ENCODE peak calls at places on chromosomes 12 and 14, in five cellular contexts. D, W, S, R and A are unnamed samples.

GRCh38 chr12:72133497-72134055 is 138.6 kb upstream of the TRHDE start:
- DNase-seq in D (no peak), W (no peak), S (no peak), R (no peak), A (no peak)

GRCh38 chr14:50892255-50892654 is 20.4 kb downstream of the ABHD12B start:
- DNase-seq in D (no peak), W (no peak), S (no peak), R (no peak), A (no peak)

GRCh38 chr12:92028039-92028709 is 117.5 kb downstream of the BTG1 start:
- DNase-seq in D (no peak), W (no peak), S (no peak), R (no peak), A (peak; percentile 21)

GRCh38 chr12:93751864-93752610 is 74.9 kb downstream of the CRADD start:
- DNase-seq in D (no peak), W (no peak), S (no peak), R (no peak), A (peak; percentile 78)

GRCh38 chr12:125633686-125634085 is 568.5 kb downstream of the AACS start:
- DNase-seq in D (no peak), W (peak; percentile 84), S (no peak), R (no peak), A (no peak)

GRCh38 chr14:32434880-32435279 is 105.8 kb downstream of the AKAP6 start:
- DNase-seq in D (no peak), W (no peak), S (no peak), R (no peak), A (no peak)

GRCh38 chr14:39665084-39665483 is 232.9 kb upstream of the FBXO33 start:
- DNase-seq in D (no peak), W (no peak), S (no peak), R (no peak), A (no peak)

GRCh38 chr12:51051787-51052186 is 3.7 kb downstream of the LETMD1 start:
- DNase-seq in D (no peak), W (no peak), S (no peak), R (no peak), A (no peak)

GRCh38 chr14:100654814-100655795 is 67.9 kb upstream of the BEGAIN start:
- DNase-seq in D (peak; percentile 65), W (peak; percentile 68), S (no peak), R (peak; percentile 90), A (no peak)

GRCh38 chr14:90491221-90491867 is 94.5 kb downstream of the CALM1 start:
- DNase-seq in D (peak; percentile 46), W (peak; percentile 51), S (no peak), R (no peak), A (peak; percentile 44)

GRCh38 chr12:109947511-109947910 is 47.4 kb downstream of the TCHP start:
- DNase-seq in D (no peak), W (no peak), S (no peak), R (no peak), A (peak; percentile 86)

GRCh38 chr12:69936214-69936731 is 111.2 kb downstream of the MYRFL start:
- DNase-seq in D (no peak), W (no peak), S (no peak), R (no peak), A (no peak)

GRCh38 chr12:575948-576612 is 87.2 kb downstream of the NINJ2 start:
- DNase-seq in D (peak; percentile 78), W (peak; percentile 84), S (peak; percentile 47), R (peak; percentile 84), A (peak; percentile 51)

GRCh38 chr12:116694653-116695463 is 43.0 kb downstream of the SPRING1 start:
- DNase-seq in D (no peak), W (no peak), S (no peak), R (no peak), A (no peak)

GRCh38 chr12:99250091-99250490 is 397.5 kb upstream of the GARIN6 start:
- DNase-seq in D (no peak), W (no peak), S (no peak), R (no peak), A (no peak)

GRCh38 chr12:99249543-99249942 is 398.0 kb upstream of the GARIN6 start:
- DNase-seq in D (no peak), W (no peak), S (no peak), R (no peak), A (no peak)

GRCh38 chr12:99257672-99258071 is 389.9 kb upstream of the GARIN6 start:
- DNase-seq in D (no peak), W (no peak), S (no peak), R (no peak), A (no peak)

DNA sequence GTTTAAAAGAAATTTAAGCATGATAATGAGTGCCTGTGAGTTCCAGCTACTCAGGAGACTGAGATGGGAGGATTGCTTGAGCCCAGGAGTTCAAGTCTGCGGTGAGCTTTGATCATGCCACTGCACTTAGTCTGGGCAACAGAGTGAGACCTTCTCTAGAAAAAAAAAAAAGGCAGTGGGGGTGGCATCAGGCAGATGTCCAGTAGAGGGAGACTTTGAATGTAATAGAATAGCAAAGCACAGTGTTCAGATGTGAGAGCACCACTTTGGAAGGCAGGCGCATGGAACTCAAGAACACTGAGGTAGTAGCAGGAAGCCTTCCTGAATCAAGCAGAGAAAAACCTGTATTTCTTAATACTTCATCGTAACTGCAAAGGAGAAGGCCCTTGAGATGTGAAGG is 394.5 kb upstream of the GARIN6 start:
- DNase-seq in D (no peak), W (no peak), S (no peak), R (peak; percentile 1), A (no peak)
- TF ChIP-seq CTCF in D (no peak), W (peak; percentile 17), S (no peak), R (no peak), A (no peak)

DNA sequence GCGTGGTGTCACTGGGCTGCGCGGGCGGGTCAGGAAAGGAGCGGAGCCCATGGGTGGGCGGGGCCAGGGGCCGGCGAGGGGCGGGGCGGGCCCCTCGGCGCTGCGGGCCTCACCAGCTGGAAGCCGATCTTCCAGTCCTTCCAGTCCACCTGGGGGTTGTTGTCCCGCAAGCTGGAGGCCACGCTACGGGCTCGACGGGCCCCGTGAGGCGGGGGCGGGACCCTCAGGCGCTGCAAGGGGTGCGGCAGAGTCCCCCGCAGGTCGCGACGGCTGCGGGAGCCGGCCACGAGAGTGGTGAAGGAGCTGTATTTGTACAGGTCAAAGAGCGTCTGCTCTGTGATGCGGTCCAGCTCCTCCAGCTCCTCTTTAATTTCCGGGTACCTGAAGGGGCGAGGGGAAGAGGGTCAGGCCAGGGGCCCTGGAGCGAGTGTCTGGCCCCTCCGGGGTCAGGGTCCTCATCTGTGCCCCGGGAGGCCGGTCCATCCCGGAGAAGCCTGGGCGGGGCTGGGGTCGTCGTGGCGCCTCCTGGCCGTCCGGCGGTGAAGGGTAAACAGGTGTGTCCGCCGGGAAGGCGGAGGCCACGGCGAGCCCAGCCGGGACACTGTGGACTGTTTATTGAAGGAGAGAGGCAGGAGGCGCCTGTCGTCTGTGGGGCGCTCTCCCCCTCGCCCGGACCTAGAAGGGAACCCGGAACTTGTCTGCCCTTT is 11.9 kb downstream of the SCNN1A start:
- DNase-seq in D (peak; percentile 77), W (peak; percentile 86), S (no peak), R (peak; percentile 97), A (peak; percentile 59)
- TF ChIP-seq CTCF in D (no peak), W (no peak), S (no peak), R (peak; percentile 18), A (no peak)

GRCh38 chr12:124525927-124526692 is 41.3 kb downstream of the NCOR2 start:
- DNase-seq in D (no peak), W (no peak), S (no peak), R (no peak), A (no peak)

GRCh38 chr12:124529595-124530276 is 37.7 kb downstream of the NCOR2 start:
- DNase-seq in D (no peak), W (no peak), S (no peak), R (no peak), A (no peak)

GRCh38 chr12:124525455-124525854 is 42.0 kb downstream of the NCOR2 start:
- DNase-seq in D (no peak), W (no peak), S (no peak), R (no peak), A (peak; percentile 74)

GRCh38 chr12:124530637-124531263 is 36.7 kb downstream of the NCOR2 start:
- DNase-seq in D (no peak), W (no peak), S (no peak), R (no peak), A (no peak)

GRCh38 chr12:124527861-124528561 is 39.4 kb downstream of the NCOR2 start:
- DNase-seq in D (no peak), W (no peak), S (no peak), R (no peak), A (peak; percentile 53)
- TF ChIP-seq CTCF in D (no peak), W (no peak), S (no peak), R (no peak), A (no peak)

DNA sequence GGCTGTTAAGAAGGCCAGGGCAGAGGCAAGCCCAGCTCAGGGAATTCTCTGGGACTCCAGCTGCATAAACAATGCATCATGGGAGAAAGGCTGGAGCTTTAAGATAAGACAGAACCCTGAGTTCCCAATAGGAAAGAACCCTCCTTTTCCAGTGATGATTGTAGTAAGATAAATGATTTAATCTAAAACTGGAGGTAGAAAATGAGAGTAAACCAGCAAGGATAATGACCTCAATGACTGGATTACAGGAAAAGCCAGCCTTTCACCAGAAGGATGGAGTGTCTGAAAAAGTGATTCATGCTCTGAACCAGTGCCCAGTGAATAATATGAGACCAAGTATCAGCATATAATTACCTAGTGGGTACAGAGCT is 45.9 kb downstream of the ITPR2 start:
- DNase-seq in D (no peak), W (no peak), S (no peak), R (no peak), A (peak; percentile 64)
- TF ChIP-seq CTCF in D (no peak), W (no peak), S (no peak), R (no peak), A (no peak)

DNA sequence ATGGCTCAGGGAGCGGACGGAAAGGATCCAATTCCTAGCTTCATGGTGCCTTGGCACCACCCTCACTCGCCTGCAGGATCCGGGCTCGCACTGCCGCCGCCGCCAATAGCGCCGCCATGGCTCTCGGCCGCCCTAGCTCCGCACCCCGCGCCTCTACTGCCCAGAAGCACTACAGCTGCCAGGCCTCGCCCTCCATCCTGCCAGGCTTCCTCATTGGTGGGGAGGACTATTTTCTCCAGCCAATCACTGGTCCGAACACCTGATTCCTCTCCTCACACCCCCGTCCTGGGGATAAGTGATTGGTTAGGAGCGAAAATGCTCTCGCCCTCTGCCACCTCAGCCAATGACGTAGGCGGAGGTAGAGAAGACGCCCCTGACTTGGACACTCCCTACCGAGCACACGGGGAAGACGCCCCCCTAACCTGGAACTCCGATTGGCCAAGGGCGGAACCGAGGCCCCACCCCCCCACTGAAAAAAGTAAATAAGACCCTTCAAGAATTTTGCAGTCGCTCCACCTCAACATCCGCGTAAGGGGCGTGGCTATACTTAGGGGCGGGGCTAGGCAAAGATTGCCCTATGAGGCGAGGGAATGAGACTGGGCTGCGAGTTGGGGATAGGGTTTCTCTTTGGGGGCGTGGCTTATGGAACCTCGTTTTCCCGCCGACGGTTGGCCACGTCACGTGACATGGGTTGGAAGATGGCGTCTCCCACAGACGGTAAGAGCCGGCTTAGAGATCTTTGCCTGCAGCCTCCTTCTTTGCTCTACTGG is at the start of the genes ALDH6A1 and LIN52:
- DNase-seq in D (peak; percentile 100), W (peak; percentile 99), S (peak; percentile 99), R (peak; percentile 100), A (peak; percentile 100)
- TF ChIP-seq CTCF in D (no peak), W (peak; percentile 9), S (no peak), R (no peak), A (no peak)